ENCODE peak calls at places on chromosomes 13 and 19, in six cellular contexts. H is posterior cingulate gyrus; J is left ventricle myocardium inferior; K is naive thymus-derived CD8-positive, alpha-beta T cell; Y is IMR-90; W is omental fat pad. S is an unnamed sample.

GRCh38 chr13:50686547-50686946 is 156.9 kb downstream of the DLEU7 start:
- DNase-seq in H (no peak), J (no peak), K (no peak), Y (no peak), W (no peak), S (no peak)

GRCh38 chr13:40875048-40875447 is 85.6 kb downstream of the SLC25A15 start:
- DNase-seq in H (no peak), J (no peak), K (no peak), Y (no peak), W (no peak), S (no peak)

GRCh38 chr13:52374389-52374788 is 31.6 kb downstream of the THSD1 start:
- DNase-seq in H (no peak), J (no peak), K (no peak), Y (no peak), W (no peak), S (no peak)

GRCh38 chr13:44969858-44970484 is 19.3 kb downstream of the NUFIP1 start:
- DNase-seq in H (no peak), J (no peak), K (peak; percentile 31), Y (peak; percentile 71), W (no peak), S (peak; percentile 77)

GRCh38 chr19:40623403-40624239 is 22.5 kb downstream of the LTBP4 start:
- DNase-seq in H (no peak), J (no peak), K (no peak), Y (peak; percentile 18), W (peak; percentile 44), S (peak; percentile 56)

GRCh38 chr19:11418518-11419506 is at the start of gene RGL3:
- DNase-seq in H (no peak), J (peak; percentile 67), K (no peak), Y (no peak), W (no peak), S (no peak)

GRCh38 chr13:102020611-102021216 is 381.1 kb downstream of the FGF14 start:
- DNase-seq in H (no peak), J (no peak), K (no peak), Y (no peak), W (no peak), S (peak; percentile 89)

GRCh38 chr19:11091343-11092153 is 2.3 kb downstream of the LDLR start:
- DNase-seq in H (peak; percentile 14), J (no peak), K (peak; percentile 52), Y (peak; percentile 90), W (no peak), S (peak; percentile 91)

GRCh38 chr19:650121-650520 is 10.4 kb downstream of the FGF22 start:
- DNase-seq in H (no peak), J (no peak), K (no peak), Y (no peak), W (no peak), S (no peak)

GRCh38 chr13:50523307-50523706 is 320.2 kb downstream of the DLEU7 start:
- DNase-seq in H (no peak), J (no peak), K (no peak), Y (no peak), W (no peak), S (no peak)

GRCh38 chr13:74136089-74136658 is 2.0 kb upstream of the KLF12 start:
- DNase-seq in H (peak; percentile 23), J (peak; percentile 31), K (peak; percentile 57), Y (peak; percentile 62), W (no peak), S (peak; percentile 83)

GRCh38 chr19:5867201-5868136 is 2.9 kb downstream of the FUT5 start:
- DNase-seq in H (no peak), J (no peak), K (no peak), Y (no peak), W (no peak), S (no peak)

GRCh38 chr19:7188682-7189629 is 105.3 kb downstream of the INSR start:
- DNase-seq in H (no peak), J (no peak), K (no peak), Y (no peak), W (no peak), S (no peak)

GRCh38 chr13:101489635-101490034 is 37.2 kb downstream of the ITGBL1 start:
- DNase-seq in H (no peak), J (no peak), K (no peak), Y (peak; percentile 12), W (no peak), S (peak; percentile 70)

GRCh38 chr19:31312004-31312403 is 37.2 kb downstream of the TSHZ3 start:
- DNase-seq in H (no peak), J (no peak), K (no peak), Y (peak; percentile 87), W (no peak), S (peak; percentile 95)

GRCh38 chr13:29594710-29595379 is 643 bp downstream of the SLC7A1 start:
- DNase-seq in H (peak; percentile 63), J (peak; percentile 52), K (peak; percentile 59), Y (peak; percentile 59), W (peak; percentile 61), S (peak; percentile 60)

GRCh38 chr19:8526345-8527062 is 12.5 kb upstream of the ZNF414 start:
- DNase-seq in H (peak; percentile 90), J (peak; percentile 90), K (no peak), Y (peak; percentile 88), W (peak; percentile 86), S (peak; percentile 93)

GRCh38 chr13:99353836-99354235 is 46.6 kb upstream of the GPR183 start:
- DNase-seq in H (no peak), J (no peak), K (no peak), Y (peak; percentile 46), W (no peak), S (peak; percentile 25)

GRCh38 chr13:98401936-98402335 is 175.0 kb downstream of the STK24 start:
- DNase-seq in H (no peak), J (no peak), K (no peak), Y (no peak), W (no peak), S (no peak)

GRCh38 chr13:34372581-34372980 is 554.6 kb downstream of the RFC3 start:
- DNase-seq in H (no peak), J (no peak), K (no peak), Y (no peak), W (no peak), S (no peak)

GRCh38 chr19:5628919-5629481 is 6.1 kb downstream of the SAFB start:
- DNase-seq in H (no peak), J (no peak), K (no peak), Y (no peak), W (no peak), S (no peak)

GRCh38 chr19:47681936-47682335 is 31.3 kb upstream of the EHD2 start:
- DNase-seq in H (no peak), J (no peak), K (no peak), Y (no peak), W (no peak), S (no peak)

GRCh38 chr19:40805258-40805868 is 6.4 kb downstream of the EGLN2 start:
- DNase-seq in H (no peak), J (no peak), K (no peak), Y (no peak), W (no peak), S (no peak)

GRCh38 chr19:33447336-33448158 is 74.0 kb downstream of the CEBPG start:
- DNase-seq in H (no peak), J (peak; percentile 5), K (no peak), Y (no peak), W (no peak), S (no peak)

GRCh38 chr19:56748443-56748842 is 76.9 kb upstream of the ZNF835 start:
- DNase-seq in H (peak; percentile 27), J (no peak), K (no peak), Y (no peak), W (no peak), S (peak; percentile 18)

GRCh38 chr19:49710372-49710951 is 19.5 kb downstream of the CPT1C start:
- DNase-seq in H (no peak), J (no peak), K (no peak), Y (peak; percentile 84), W (no peak), S (peak; percentile 48)

GRCh38 chr13:112923962-112924361 is 45.1 kb upstream of the MCF2L start:
- DNase-seq in H (no peak), J (no peak), K (no peak), Y (no peak), W (no peak), S (no peak)

GRCh38 chr13:27405521-27406134 is 18.8 kb upstream of the GTF3A start:
- DNase-seq in H (no peak), J (no peak), K (no peak), Y (no peak), W (no peak), S (no peak)

GRCh38 chr13:24183741-24184182 is 23.2 kb downstream of the SPATA13 start:
- DNase-seq in H (no peak), J (no peak), K (no peak), Y (no peak), W (no peak), S (no peak)

GRCh38 chr13:74132152-74132767 is 1.9 kb downstream of the KLF12 start:
- DNase-seq in H (no peak), J (no peak), K (peak; percentile 59), Y (peak; percentile 39), W (no peak), S (peak; percentile 40)

GRCh38 chr13:41916173-41916954 is 44.5 kb downstream of the VWA8 start:
- DNase-seq in H (no peak), J (no peak), K (peak; percentile 41), Y (peak; percentile 95), W (no peak), S (peak; percentile 93)

GRCh38 chr19:55455576-55456235 is 5.7 kb downstream of the ISOC2 start:
- DNase-seq in H (no peak), J (no peak), K (no peak), Y (no peak), W (no peak), S (no peak)

GRCh38 chr13:111792956-111793355 is 274.0 kb upstream of the SOX1 start:
- DNase-seq in H (no peak), J (no peak), K (no peak), Y (no peak), W (no peak), S (no peak)

GRCh38 chr13:76009491-76009890 is 373.4 kb downstream of the LMO7 start:
- DNase-seq in H (no peak), J (no peak), K (no peak), Y (peak; percentile 75), W (no peak), S (no peak)

GRCh38 chr19:6260912-6261636 is 18.7 kb downstream of the MLLT1 start:
- DNase-seq in H (no peak), J (no peak), K (no peak), Y (peak; percentile 22), W (no peak), S (peak; percentile 52)

GRCh38 chr19:51271015-51271600 is 20.2 kb downstream of the SIGLECL1 start:
- DNase-seq in H (no peak), J (peak; percentile 17), K (no peak), Y (no peak), W (no peak), S (no peak)

GRCh38 chr19:38717051-38717450 is 27.2 kb downstream of the CAPN12 start:
- DNase-seq in H (no peak), J (no peak), K (no peak), Y (no peak), W (no peak), S (no peak)

GRCh38 chr13:40537146-40537895 is 129.1 kb downstream of the FOXO1 start:
- DNase-seq in H (no peak), J (no peak), K (no peak), Y (no peak), W (no peak), S (no peak)

GRCh38 chr19:403221-404036 is 5.5 kb downstream of the C2CD4C start:
- DNase-seq in H (no peak), J (no peak), K (no peak), Y (no peak), W (no peak), S (no peak)

S was measured in choroid plexus epithelial cell.